ENCODE peak calls at places on chromosomes 12 and 14, in eight cellular contexts. S, N, C, Z, U, M, B and H are unnamed samples.

GRCh38 chr14:100076133-100076532 is 10.9 kb downstream of the EVL start:
- DNase-seq in Z (peak; percentile 7), S (no peak), M (no peak), U (no peak), N (peak; percentile 40), B (no peak), C (no peak), H (no peak)

GRCh38 chr12:70809887-70810286 is 110.7 kb downstream of the PTPRR start:
- DNase-seq in M (no peak), S (no peak), Z (no peak), C (no peak), B (no peak), N (no peak), U (no peak), H (no peak)

GRCh38 chr12:118682656-118683055 is 298.7 kb upstream of the SRRM4 start:
- DNase-seq in Z (no peak), N (no peak), B (no peak), M (no peak), U (no peak), C (no peak), S (no peak), H (no peak)

GRCh38 chr12:60035835-60036234 is 440.0 kb downstream of the SLC16A7 start:
- DNase-seq in C (no peak), B (no peak), M (no peak), Z (no peak), N (peak; percentile 27), U (no peak), S (no peak), H (no peak)

GRCh38 chr14:100076630-100077029 is 11.4 kb downstream of the EVL start:
- DNase-seq in B (no peak), M (peak; percentile 85), Z (no peak), S (no peak), C (no peak), U (no peak), N (peak; percentile 81), H (no peak)

GRCh38 chr12:100359822-100360221 is 2.9 kb downstream of the SLC17A8 start:
- DNase-seq in N (peak; percentile 9), C (no peak), B (no peak), Z (no peak), M (no peak), S (no peak), U (no peak), H (no peak)

GRCh38 chr12:62632521-62632920 is 165.9 kb downstream of the MON2 start:
- DNase-seq in M (peak; percentile 84), U (peak; percentile 46), N (no peak), B (no peak), C (no peak), S (no peak), Z (peak; percentile 55), H (peak; percentile 79)

GRCh38 chr12:89181271-89181920 is 170.9 kb downstream of the DUSP6 start:
- DNase-seq in B (no peak), S (no peak), N (peak; percentile 78), U (no peak), M (no peak), C (no peak), Z (no peak), H (no peak)

GRCh38 chr12:95116773-95117172 is 43.4 kb upstream of the NR2C1 start:
- DNase-seq in S (no peak), U (no peak), C (no peak), B (no peak), Z (no peak), N (no peak), M (no peak), H (no peak)

GRCh38 chr14:79293482-79293881 is 917.8 kb downstream of the DIO2 start:
- DNase-seq in U (no peak), S (no peak), Z (no peak), M (no peak), N (peak; percentile 15), C (no peak), B (peak; percentile 81), H (no peak)

GRCh38 chr12:116123511-116124258 is 153.8 kb downstream of the MED13L start:
- DNase-seq in C (no peak), N (peak; percentile 66), B (peak; percentile 74), Z (peak; percentile 86), M (no peak), S (peak; percentile 76), U (peak; percentile 36), H (no peak)

GRCh38 chr14:104384776-104385071 is 194.8 kb upstream of the C14orf180 start:
- DNase-seq in S (no peak), M (peak; percentile 34), U (no peak), Z (no peak), N (no peak), B (no peak), C (no peak), H (peak; percentile 43)

GRCh38 chr14:89624500-89625156 is 207.6 kb upstream of the FOXN3 start:
- DNase-seq in S (no peak), N (peak; percentile 51), M (no peak), B (peak; percentile 55), Z (no peak), U (no peak), C (no peak), H (no peak)

GRCh38 chr12:83179999-83180398 is 493.3 kb downstream of the TMTC2 start:
- DNase-seq in N (no peak), C (no peak), M (no peak), S (no peak), Z (no peak), U (no peak), B (no peak), H (no peak)

GRCh38 chr14:92670177-92670576 is 78.2 kb downstream of the LGMN start:
- DNase-seq in C (no peak), Z (no peak), N (peak; percentile 86), U (no peak), M (no peak), S (no peak), B (peak; percentile 95), H (no peak)

GRCh38 chr14:64562432-64562831 is 12.7 kb downstream of the PPP1R36 start:
- DNase-seq in M (no peak), C (no peak), S (no peak), U (no peak), N (no peak), B (no peak), Z (no peak), H (no peak)

GRCh38 chr14:59695198-59695597 is 118.6 kb upstream of the CCDC175 start:
- DNase-seq in M (peak; percentile 79), N (no peak), B (no peak), Z (no peak), U (no peak), C (no peak), S (no peak), H (no peak)

GRCh38 chr12:61536525-61536924 is 723.7 kb upstream of the USP15 start:
- DNase-seq in B (no peak), N (no peak), U (no peak), Z (no peak), M (no peak), C (no peak), S (no peak), H (no peak)

GRCh38 chr12:11630046-11630706 is 19.3 kb upstream of the ETV6 start:
- DNase-seq in M (no peak), N (no peak), Z (peak; percentile 51), B (peak; percentile 57), U (peak; percentile 33), S (peak; percentile 74), C (no peak), H (no peak)

GRCh38 chr12:106999444-106999843 is 12.5 kb upstream of the MTERF2 start:
- DNase-seq in U (no peak), B (no peak), M (no peak), C (no peak), N (no peak), Z (no peak), S (no peak), H (no peak)

GRCh38 chr14:23513005-23513412 is 38.6 kb downstream of the ZFHX2 start:
- DNase-seq in M (no peak), C (no peak), N (no peak), S (peak; percentile 99), U (no peak), B (peak; percentile 98), Z (no peak), H (no peak)

GRCh38 chr12:129531004-129531403 is 372.8 kb downstream of the TMEM132D start:
- DNase-seq in C (no peak), S (no peak), U (no peak), B (peak; percentile 1), N (no peak), M (no peak), Z (no peak), H (no peak)

GRCh38 chr12:84658877-84659276 is 253.7 kb downstream of the SLC6A15 start:
- DNase-seq in M (no peak), C (no peak), N (no peak), S (no peak), B (peak; percentile 20), Z (peak; percentile 10), U (no peak), H (no peak)

GRCh38 chr12:31456562-31456961 is 130.6 kb upstream of the SINHCAF start:
- DNase-seq in Z (no peak), N (no peak), M (no peak), U (no peak), B (no peak), C (no peak), S (no peak), H (no peak)

GRCh38 chr12:8493084-8493483 is 20.2 kb upstream of the CLEC4D start:
- DNase-seq in C (peak; percentile 86), M (no peak), N (no peak), Z (no peak), S (no peak), U (no peak), B (no peak), H (no peak)